ENCODE peak calls at places on chromosome 19, in seven cellular contexts. X is heart right ventricle; R is ascending aorta; U is breast epithelium; V is neuronal stem cell; Y is CD4-positive, CD25-positive, alpha-beta regulatory T cell; L is GM12878. B is an unnamed sample.

GRCh38 chr19:44346556-44346955 is 9.9 kb downstream of the ZNF112 start:
- DNase-seq in Y (no peak), X (no peak), U (no peak), R (no peak), V (no peak), L (no peak), B (no peak)

GRCh38 chr19:34246340-34246739 is 8.0 kb upstream of the GARRE1 start:
- DNase-seq in L (no peak), U (no peak), V (no peak), X (no peak), Y (no peak), R (no peak), B (no peak)

GRCh38 chr19:15656467-15656866 is 15.8 kb downstream of the CYP4F3 start:
- DNase-seq in L (no peak), X (no peak), U (no peak), R (no peak), V (no peak), Y (no peak), B (no peak)

GRCh38 chr19:17340302-17340870 is 3.0 kb downstream of the GTPBP3 start:
- DNase-seq in R (no peak), X (no peak), V (no peak), U (no peak), L (no peak), Y (no peak), B (no peak)

GRCh38 chr19:42529248-42529764 is 1.0 kb upstream of the CEACAM1 start:
- DNase-seq in V (peak; percentile 41), L (no peak), U (peak; percentile 71), Y (peak; percentile 67), R (no peak), X (peak; percentile 46), B (no peak)

GRCh38 chr19:29812080-29812880 is 489 bp downstream of the CCNE1 start:
- DNase-seq in R (no peak), Y (no peak), V (peak; percentile 17), U (no peak), L (no peak), X (peak; percentile 43), B (no peak)

GRCh38 chr19:39506944-39507714 is 7.8 kb upstream of the SELENOV start:
- DNase-seq in V (peak; percentile 71), U (no peak), Y (peak; percentile 8), R (no peak), L (no peak), X (no peak), B (no peak)

GRCh38 chr19:1259206-1259872 is 9.8 kb upstream of the CIRBP start:
- DNase-seq in U (no peak), V (no peak), X (peak; percentile 85), Y (peak; percentile 84), L (peak; percentile 73), R (no peak), B (peak; percentile 70)

GRCh38 chr19:1168877-1169791 is 4.9 kb downstream of the SBNO2 start:
- DNase-seq in Y (no peak), V (no peak), R (no peak), U (no peak), L (no peak), X (no peak), B (no peak)

GRCh38 chr19:32718286-32718685 is 1.3 kb upstream of the TDRD12 start:
- DNase-seq in X (no peak), Y (no peak), V (no peak), L (no peak), U (no peak), R (no peak), B (no peak)

GRCh38 chr19:15098505-15098904 is 8.7 kb upstream of the SYDE1 start:
- DNase-seq in U (no peak), X (no peak), Y (no peak), V (no peak), L (no peak), R (no peak), B (no peak)

GRCh38 chr19:43708716-43709115 is 7.2 kb upstream of the IRGC start:
- DNase-seq in U (no peak), V (no peak), X (no peak), R (no peak), L (no peak), Y (no peak), B (no peak)

GRCh38 chr19:17841810-17842662 is 5.7 kb downstream of the JAK3 start:
- DNase-seq in L (no peak), X (peak; percentile 82), U (peak; percentile 46), R (no peak), Y (no peak), V (peak; percentile 99), B (peak; percentile 84)

GRCh38 chr19:18725755-18726416 is 42.4 kb downstream of the CRTC1 start:
- DNase-seq in U (no peak), R (no peak), L (no peak), Y (no peak), X (no peak), V (no peak), B (no peak)

GRCh38 chr19:1757468-1758230 is 4.3 kb downstream of the ONECUT3 start:
- DNase-seq in V (no peak), X (no peak), L (no peak), R (no peak), U (no peak), Y (no peak), B (no peak)

GRCh38 chr19:20167020-20167644 is at the start of gene ZNF486:
- DNase-seq in V (peak; percentile 96), R (peak; percentile 92), Y (peak; percentile 91), L (no peak), U (peak; percentile 98), X (peak; percentile 94), B (peak; percentile 99)

GRCh38 chr19:14517840-14518505 is at the start of gene DNAJB1:
- DNase-seq in V (no peak), Y (no peak), L (no peak), U (peak; percentile 76), X (peak; percentile 87), R (peak; percentile 29), B (peak; percentile 93)

GRCh38 chr19:57978586-57979289 is 4.4 kb upstream of the C19orf18 start:
- DNase-seq in X (no peak), V (no peak), R (no peak), Y (no peak), U (no peak), L (no peak), B (no peak)
- H3K36me3 ChIP-seq in X (peaks cover 79% of the 10 kb centered on the region), V (peaks cover 50% of the 10 kb centered on the region), R (peaks cover 79% of the 10 kb centered on the region), Y (peaks cover 41% of the 10 kb centered on the region), U (peaks cover 53% of the 10 kb centered on the region), L (peaks cover 12% of the 10 kb centered on the region), B (peaks cover 99% of the 10 kb centered on the region)

DNA sequence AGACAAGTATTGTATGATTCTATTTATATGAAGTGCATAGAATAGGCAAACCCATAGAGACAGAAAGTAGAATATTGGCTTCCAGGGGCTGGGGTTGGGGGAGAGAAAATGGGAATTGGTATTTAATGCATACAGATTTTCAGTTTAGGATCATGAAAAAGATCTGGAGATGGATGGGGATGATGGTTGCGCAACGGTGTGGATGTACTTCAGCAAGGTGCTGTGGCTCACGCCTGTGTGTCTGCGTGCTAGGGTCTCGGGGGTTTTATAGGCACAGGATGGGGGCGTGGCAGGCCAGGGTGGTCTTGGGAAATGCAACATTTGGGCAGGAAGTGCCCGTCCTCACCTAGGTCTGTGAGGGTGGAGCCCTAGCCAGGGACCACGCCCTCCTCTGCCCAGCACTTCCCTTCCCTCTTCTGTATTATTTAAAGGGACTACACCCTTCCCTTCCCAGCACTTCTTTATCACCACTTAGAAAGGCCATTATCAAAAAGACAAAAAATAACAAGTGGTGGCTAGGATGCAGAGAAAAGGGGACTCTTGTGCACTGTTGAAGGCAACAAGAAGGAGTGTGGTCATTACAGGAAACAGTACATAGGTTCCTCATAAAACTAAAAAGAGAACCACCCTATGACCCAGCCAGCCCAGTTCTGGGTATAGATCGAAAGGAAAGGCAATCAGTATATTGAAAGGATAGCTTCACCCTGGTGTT is 29.0 kb downstream of the LILRB4 start:
- DNase-seq in V (no peak), X (no peak), U (no peak), Y (no peak), L (no peak), R (no peak), B (no peak)
- H3K27me3 ChIP-seq in V (no peaks in the 10 kb centered on the region), X (peaks cover 37% of the 10 kb centered on the region), U (peaks cover 29% of the 10 kb centered on the region), Y (peaks cover 4% of the 10 kb centered on the region), L (no peaks in the 10 kb centered on the region), R (no peaks in the 10 kb centered on the region), B (no peaks in the 10 kb centered on the region)

DNA sequence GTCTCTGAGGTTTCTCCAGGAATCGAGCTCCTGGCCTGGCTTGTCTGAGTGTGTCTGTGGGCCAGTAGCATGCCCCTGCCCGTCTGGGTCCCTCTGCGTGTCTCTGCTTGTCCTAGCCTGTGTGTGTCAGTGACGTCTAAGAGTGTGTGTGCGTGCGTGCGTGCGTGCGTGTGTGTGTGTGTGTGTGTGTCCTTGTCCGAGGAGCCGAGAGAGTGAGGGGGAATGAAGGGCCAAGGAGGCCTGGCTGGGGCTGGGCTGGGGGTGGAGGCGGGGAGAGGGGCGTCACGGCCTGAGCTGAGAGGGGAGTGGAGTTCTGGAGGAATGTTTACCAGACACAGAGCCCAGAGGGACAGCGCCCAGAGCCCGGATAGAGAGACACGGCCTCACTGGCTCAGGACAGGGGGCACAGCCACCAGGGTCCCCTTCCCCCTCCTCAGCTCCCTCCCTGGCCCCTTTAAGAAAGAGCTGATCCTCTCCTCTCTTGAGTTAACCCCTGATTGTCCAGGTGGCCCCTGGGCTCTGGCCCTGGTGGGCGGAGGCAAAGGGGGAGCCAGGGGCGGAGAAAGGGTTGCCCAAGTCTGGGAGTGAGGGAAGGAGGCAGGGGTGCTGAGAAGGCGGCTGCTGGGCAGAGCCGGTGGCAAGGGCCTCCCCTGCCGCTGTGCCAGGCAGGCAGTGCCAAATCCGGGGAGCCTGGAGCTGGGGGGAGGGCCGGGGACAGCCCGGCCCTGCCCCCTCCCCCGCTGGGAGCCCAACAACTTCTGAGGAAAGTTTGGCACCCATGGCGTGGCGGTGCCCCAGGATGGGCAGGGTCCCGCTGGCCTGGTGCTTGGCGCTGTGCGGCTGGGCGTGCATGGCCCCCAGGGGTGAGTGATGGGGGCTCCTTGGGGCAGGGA is at the start of gene AXL:
- DNase-seq in Y (no peak), L (no peak), U (peak; percentile 93), V (peak; percentile 86), X (peak; percentile 81), R (peak; percentile 66), B (peak; percentile 97)
- H3K4me3 ChIP-seq in Y (no peak within 1 kb of the TSS), L (no peak within 1 kb of the TSS), U (peak within 1 kb of the TSS; percentile 84), V (peak within 1 kb of the TSS; percentile 56), X (peak within 1 kb of the TSS; percentile 68), R (peak within 1 kb of the TSS; percentile 66), B (peak within 1 kb of the TSS; percentile 88)

GRCh38 chr19:47749326-47749725 is 4.0 kb downstream of the NOP53 start:
- DNase-seq in V (no peak), R (no peak), X (no peak), U (no peak), Y (no peak), L (peak; percentile 51), B (no peak)
- H3K36me3 ChIP-seq in V (peaks cover 51% of the 10 kb centered on the region), R (peaks cover 73% of the 10 kb centered on the region), X (peaks cover 79% of the 10 kb centered on the region), U (peaks cover 8% of the 10 kb centered on the region), Y (peaks cover 71% of the 10 kb centered on the region), L (peaks cover 25% of the 10 kb centered on the region), B (peaks cover 61% of the 10 kb centered on the region)

GRCh38 chr19:46478356-46478986 is 7.1 kb upstream of the PNMA8A start:
- DNase-seq in Y (no peak), V (no peak), R (no peak), L (no peak), U (no peak), X (no peak), B (no peak)

GRCh38 chr19:46472592-46472991 is 1.2 kb upstream of the PNMA8A start:
- DNase-seq in L (no peak), X (no peak), Y (no peak), R (no peak), U (no peak), V (no peak), B (peak; percentile 47)

GRCh38 chr19:46474211-46474610 is 2.8 kb upstream of the PNMA8A start:
- DNase-seq in X (no peak), Y (no peak), U (no peak), L (no peak), V (no peak), R (no peak), B (no peak)

GRCh38 chr19:46471778-46472543 is 598 bp upstream of the PNMA8A start:
- DNase-seq in L (no peak), U (no peak), Y (no peak), V (no peak), R (no peak), X (no peak), B (peak; percentile 37)

GRCh38 chr19:46475976-46476375 is 4.6 kb upstream of the PNMA8A start:
- DNase-seq in V (no peak), L (no peak), Y (no peak), X (no peak), U (no peak), R (no peak), B (no peak)
- H3K27me3 ChIP-seq in V (no peaks in the 10 kb centered on the region), L (peaks cover under 1% of the 10 kb centered on the region), Y (peaks cover 5% of the 10 kb centered on the region), X (peaks cover 14% of the 10 kb centered on the region), U (no peaks in the 10 kb centered on the region), R (no peaks in the 10 kb centered on the region), B (no peaks in the 10 kb centered on the region)